ENCODE peak calls at places on chromosomes 1 and 21, in five cellular contexts. T is cardiac muscle cell; I is stimulated activated CD4-positive, alpha-beta T cell treated with anti-CD3 and anti-CD28 coated beads, TNF-alpha, amount 100 ng/mL, for 24 hours; J is H54; A is epithelial cell of proximal tubule. D is an unnamed sample.

GRCh38 chr1:169550294-169550693 is 36.0 kb downstream of the F5 start:
- DNase-seq in T (peak), I (no peak), J (no peak), A (no peak), D (no peak)

GRCh38 chr21:44628707-44629391 is 2.0 kb downstream of the KRTAP10-9 start:
- DNase-seq in T (no peak), I (no peak), J (no peak), A (no peak), D (no peak)

GRCh38 chr21:38351961-38352521 is 95.2 kb downstream of the KCNJ15 start:
- DNase-seq in T (peak), I (no peak), J (peak), A (peak), D (no peak)

GRCh38 chr21:15564907-15565306 is 164.9 kb upstream of the USP25 start:
- DNase-seq in T (peak), I (no peak), J (no peak), A (no peak), D (no peak)

GRCh38 chr21:35503646-35504045 is 454.5 kb upstream of the RUNX1 start:
- DNase-seq in T (peak), I (no peak), J (no peak), A (no peak), D (no peak)

GRCh38 chr1:4590766-4591165 is 63.6 kb upstream of the AJAP1 start:
- DNase-seq in T (no peak), I (no peak), J (no peak), A (no peak), D (no peak)

GRCh38 chr1:33575324-33575879 is 103.0 kb downstream of the ZSCAN20 start:
- DNase-seq in T (no peak), I (no peak), J (no peak), A (no peak), D (no peak)

GRCh38 chr21:39109596-39110210 is 73.5 kb downstream of the PSMG1 start:
- DNase-seq in T (no peak), I (no peak), J (no peak), A (no peak), D (no peak)

GRCh38 chr1:72066431-72066830 is 215.9 kb downstream of the NEGR1 start:
- DNase-seq in T (no peak), I (no peak), J (no peak), A (no peak), D (no peak)

GRCh38 chr1:224894915-224895314 is 34.6 kb upstream of the DNAH14 start:
- DNase-seq in T (peak), I (no peak), J (peak), A (no peak), D (no peak)

GRCh38 chr1:3430820-3431219 is 23.6 kb upstream of the ARHGEF16 start:
- DNase-seq in T (no peak), I (no peak), J (no peak), A (no peak), D (no peak)

GRCh38 chr1:212607206-212607923 is 1.2 kb upstream of the ATF3 start:
- DNase-seq in T (no peak), I (no peak), J (no peak), A (no peak), D (peak)

GRCh38 chr1:171931752-171932151 is 90.5 kb downstream of the DNM3 start:
- DNase-seq in T (no peak), I (no peak), J (no peak), A (no peak), D (no peak)

GRCh38 chr21:45750924-45751323 is 107.4 kb downstream of the PCBP3 start:
- DNase-seq in T (no peak), I (no peak), J (no peak), A (no peak), D (no peak)

GRCh38 chr1:218525451-218526197 is 180.5 kb downstream of the TGFB2 start:
- DNase-seq in T (no peak), I (no peak), J (no peak), A (no peak), D (no peak)

GRCh38 chr1:2943686-2944260 is 77.5 kb upstream of the ACTRT2 start:
- DNase-seq in T (no peak), I (no peak), J (no peak), A (no peak), D (peak)

GRCh38 chr1:203278087-203278884 is 27.0 kb upstream of the BTG2 start:
- DNase-seq in T (peak), I (no peak), J (no peak), A (no peak), D (peak)

GRCh38 chr1:203057831-203058673 is 27.8 kb downstream of the MYOG start:
- DNase-seq in T (no peak), I (no peak), J (no peak), A (no peak), D (no peak)

GRCh38 chr1:3553940-3554223 is 57.4 kb downstream of the MEGF6 start:
- DNase-seq in T (no peak), I (no peak), J (no peak), A (no peak), D (no peak)

GRCh38 chr1:91856996-91857395 is 29.0 kb downstream of the TGFBR3 start:
- DNase-seq in T (peak), I (no peak), J (no peak), A (no peak), D (no peak)